ENCODE peak calls at places on chromosomes 3 and 15, in five cellular contexts. I is stomach, Y is IMR-90, B is breast epithelium, F is adrenal gland. P is an unnamed sample.

GRCh38 chr3:114582929-114583328 is 289.1 kb downstream of the TIGIT start:
- DNase-seq in I (no peak), Y (no peak), B (no peak), F (no peak), P (no peak)

GRCh38 chr3:150202696-150203095 is 205.4 kb upstream of the TSC22D2 start:
- DNase-seq in I (no peak), Y (no peak), B (no peak), F (no peak), P (no peak)

GRCh38 chr15:33313491-33313890 is 2.7 kb downstream of the RYR3 start:
- DNase-seq in I (no peak), Y (no peak), B (no peak), F (no peak), P (no peak)

GRCh38 chr3:66402596-66403267 is 98.1 kb downstream of the LRIG1 start:
- DNase-seq in I (no peak), Y (no peak), B (peak), F (no peak), P (peak)

GRCh38 chr3:179181021-179181472 is 32.9 kb downstream of the PIK3CA start:
- DNase-seq in I (no peak), Y (peak), B (no peak), F (no peak), P (no peak)

GRCh38 chr3:163773136-163773535 is 1305.2 kb downstream of the SI start:
- DNase-seq in I (no peak), Y (no peak), B (no peak), F (no peak), P (no peak)

GRCh38 chr3:129282727-129283327 is 4.2 kb downstream of the HMCES start:
- DNase-seq in I (no peak), Y (peak), B (no peak), F (peak), P (no peak)

GRCh38 chr15:67322481-67322880 is 67.9 kb downstream of the IQCH start:
- DNase-seq in I (no peak), Y (peak), B (no peak), F (no peak), P (no peak)

GRCh38 chr3:27360113-27361078 is 8.8 kb downstream of the NEK10 start:
- DNase-seq in I (peak), Y (peak), B (no peak), F (no peak), P (no peak)

DNA sequence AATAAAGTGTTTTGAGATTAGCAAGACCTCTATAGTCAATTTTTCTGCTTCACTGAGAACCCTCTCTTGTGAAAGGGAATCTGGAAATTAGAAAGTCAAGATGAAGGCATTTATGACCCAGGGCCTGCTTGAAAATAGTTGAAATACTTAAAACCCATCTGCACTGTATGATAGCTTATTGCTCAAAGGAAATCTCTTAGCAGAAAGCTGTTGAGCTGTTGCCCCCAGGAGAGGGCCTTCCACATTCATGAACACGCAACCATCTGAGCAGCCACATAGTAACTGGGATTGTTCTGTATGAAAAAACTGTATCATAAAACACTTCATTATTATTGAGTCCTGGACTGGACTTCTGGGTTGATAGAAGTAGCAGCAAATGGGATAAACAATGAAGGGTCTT is 106.4 kb upstream of the PTX3 start:
- DNase-seq in I (no peak), Y (no peak), B (no peak), F (no peak), P (no peak)
- H3K27ac ChIP-seq in I (no peak), Y (no peak), B (no peak), F (no peak), P (no peak)

GRCh38 chr3:46663611-46664135 is 29.8 kb downstream of the ALS2CL start:
- DNase-seq in I (peak), Y (peak), B (no peak), F (peak), P (peak)
- TF ChIP-seq CTCF in I (no peak), Y (peak), B (no peak), F (no peak), P (no peak)

GRCh38 chr15:41970456-41970855 is 1.9 kb downstream of the EHD4 start:
- DNase-seq in I (peak), Y (no peak), B (no peak), F (peak), P (peak)

GRCh38 chr15:41971893-41972340 is 440 bp downstream of the EHD4 start:
- DNase-seq in I (peak), Y (no peak), B (peak), F (peak), P (no peak)

GRCh38 chr15:41969851-41970431 is 2.4 kb downstream of the EHD4 start:
- DNase-seq in I (peak), Y (no peak), B (peak), F (peak), P (no peak)

GRCh38 chr15:41972341-41973237 is at the start of gene EHD4:
- DNase-seq in I (peak), Y (peak), B (peak), F (peak), P (peak)

GRCh38 chr15:41971089-41971892 is 1.1 kb downstream of the EHD4 start:
- DNase-seq in I (peak), Y (peak), B (peak), F (peak), P (peak)
- TF ChIP-seq POLR2A in I (no peak), Y (no peak), B (no peak), F (no peak), P (peak)

DNA sequence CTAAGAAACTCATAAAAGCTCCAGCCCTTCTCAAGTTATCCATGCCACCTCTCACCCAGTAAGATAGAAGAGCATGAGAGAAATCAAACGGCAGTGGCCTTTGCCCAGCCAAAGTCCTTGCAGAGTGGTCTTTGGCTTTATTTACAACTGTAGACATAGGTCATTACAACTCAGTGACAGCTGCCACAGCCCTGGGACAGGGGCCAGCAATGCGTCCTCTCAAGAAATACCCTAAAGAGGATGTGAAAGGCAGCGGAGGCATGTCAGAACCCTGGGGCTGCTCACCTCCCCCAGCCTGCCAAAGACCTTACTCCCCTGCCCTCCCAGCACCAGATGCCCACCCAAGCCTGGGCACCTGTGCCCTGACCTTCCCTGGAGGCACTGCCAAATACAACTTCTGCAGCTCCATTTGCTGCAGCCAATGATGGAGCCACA is 6.3 kb downstream of the ACAA1 start:
- DNase-seq in I (peak), Y (no peak), B (no peak), F (no peak), P (no peak)
- H3K27ac ChIP-seq in I (no peak), Y (no peak), B (no peak), F (no peak), P (no peak)